ENCODE peak calls at places on chromosome 1, in ten cellular contexts. H, V, S, E, R, B, O, A, C and L are unnamed samples.

GRCh38 chr1:189708674-189709073 is 769.0 kb downstream of the BRINP3 start:
- DNase-seq in H (no peak), V (no peak), S (no peak), E (no peak), R (no peak), B (no peak), O (no peak), A (peak; percentile 33), C (no peak), L (no peak)

GRCh38 chr1:219442575-219442974 is 170.3 kb downstream of the ZC3H11B start:
- DNase-seq in H (no peak), V (no peak), S (no peak), E (no peak), R (no peak), B (no peak), O (no peak), A (peak; percentile 99), C (no peak), L (no peak)

GRCh38 chr1:95685091-95685490 is 451.1 kb downstream of the RWDD3 start:
- DNase-seq in H (no peak), V (no peak), S (no peak), E (no peak), R (no peak), B (no peak), O (no peak), A (no peak), C (no peak), L (no peak)

GRCh38 chr1:169466259-169467230 is 19.2 kb downstream of the SLC19A2 start:
- DNase-seq in H (peak; percentile 28), V (no peak), S (no peak), E (no peak), R (peak; percentile 12), B (no peak), O (peak; percentile 47), A (peak; percentile 75), C (no peak), L (no peak)

GRCh38 chr1:182972821-182973220 is 19.9 kb upstream of the SHCBP1L start:
- DNase-seq in H (no peak), V (no peak), S (no peak), E (no peak), R (no peak), B (no peak), O (no peak), A (no peak), C (no peak), L (no peak)

GRCh38 chr1:116521186-116521585 is 49.6 kb downstream of the CD58 start:
- DNase-seq in H (no peak), V (no peak), S (no peak), E (no peak), R (no peak), B (no peak), O (no peak), A (no peak), C (no peak), L (no peak)

GRCh38 chr1:150150511-150151021 is 850 bp downstream of the PLEKHO1 start:
- DNase-seq in H (peak; percentile 47), V (no peak), S (no peak), E (no peak), R (no peak), B (no peak), O (no peak), A (no peak), C (no peak), L (no peak)

GRCh38 chr1:211352985-211353515 is 26.4 kb downstream of the TRAF5 start:
- DNase-seq in H (peak; percentile 66), V (peak; percentile 51), S (no peak), E (no peak), R (no peak), B (peak; percentile 78), O (peak; percentile 79), A (peak; percentile 63), C (no peak), L (peak; percentile 89)

GRCh38 chr1:1551524-1552262 is 11.3 kb upstream of the TMEM240 start:
- DNase-seq in H (no peak), V (no peak), S (no peak), E (no peak), R (no peak), B (no peak), O (no peak), A (no peak), C (no peak), L (no peak)

GRCh38 chr1:210222288-210223006 is 10.1 kb upstream of the SERTAD4 start:
- DNase-seq in H (no peak), V (no peak), S (no peak), E (no peak), R (no peak), B (peak; percentile 70), O (no peak), A (peak; percentile 74), C (no peak), L (no peak)

GRCh38 chr1:15849775-15850449 is 2.4 kb downstream of the SPEN start:
- DNase-seq in H (peak; percentile 45), V (no peak), S (no peak), E (peak; percentile 39), R (no peak), B (peak; percentile 62), O (peak; percentile 92), A (peak; percentile 54), C (no peak), L (no peak)

GRCh38 chr1:201427923-201428322 is 6.4 kb upstream of the TNNI1 start:
- DNase-seq in H (no peak), V (no peak), S (no peak), E (no peak), R (no peak), B (no peak), O (no peak), A (no peak), C (no peak), L (no peak)

GRCh38 chr1:119554188-119554587 is 47.2 kb downstream of the HSD3B1 start:
- DNase-seq in H (no peak), V (no peak), S (peak; percentile 93), E (peak; percentile 42), R (no peak), B (peak; percentile 22), O (peak; percentile 78), A (no peak), C (no peak), L (no peak)

GRCh38 chr1:168223681-168224515 is 1.9 kb upstream of the SFT2D2 start:
- DNase-seq in H (no peak), V (no peak), S (no peak), E (no peak), R (no peak), B (no peak), O (no peak), A (peak; percentile 31), C (no peak), L (no peak)

GRCh38 chr1:155080250-155081228 is 1.9 kb downstream of the EFNA3 start:
- DNase-seq in H (peak; percentile 46), V (peak; percentile 31), S (no peak), E (no peak), R (no peak), B (peak; percentile 62), O (peak; percentile 72), A (peak; percentile 30), C (no peak), L (peak; percentile 61)

GRCh38 chr1:160544647-160545046 is 21.6 kb upstream of the SLAMF6 start:
- DNase-seq in H (no peak), V (no peak), S (no peak), E (no peak), R (no peak), B (no peak), O (peak; percentile 41), A (peak; percentile 37), C (no peak), L (peak; percentile 82)

GRCh38 chr1:29629401-29629800 is 393.1 kb downstream of the PTPRU start:
- DNase-seq in H (no peak), V (no peak), S (peak; percentile 60), E (no peak), R (no peak), B (peak; percentile 11), O (no peak), A (no peak), C (no peak), L (no peak)

GRCh38 chr1:67683736-67684525 is 1.1 kb upstream of the GADD45A start:
- DNase-seq in H (peak; percentile 58), V (peak; percentile 22), S (no peak), E (no peak), R (peak; percentile 44), B (no peak), O (no peak), A (peak; percentile 78), C (no peak), L (no peak)

GRCh38 chr1:159869607-159870006 is 7.2 kb upstream of the VSIG8 start:
- DNase-seq in H (no peak), V (no peak), S (no peak), E (no peak), R (no peak), B (no peak), O (peak; percentile 37), A (peak; percentile 31), C (no peak), L (no peak)